ENCODE peak calls at places on chromosomes 13 and 19, in five cellular contexts. W is vagina, A is GM04504, L is activated T-cell treated with anti-CD3 and anti-CD28 coated beads for 48 hours, N is lung microvascular endothelial cell. C is an unnamed sample.

GRCh38 chr19:1947651-1948209 is 6.8 kb downstream of the CSNK1G2 start:
- DNase-seq in A (no peak), L (no peak), W (no peak), N (no peak), C (no peak)

GRCh38 chr13:20856650-20857049 is 45.9 kb downstream of the XPO4 start:
- DNase-seq in W (no peak), N (no peak), L (no peak), A (no peak), C (no peak)

GRCh38 chr13:34162545-34162936 is 344.6 kb downstream of the RFC3 start:
- DNase-seq in A (peak; percentile 42), W (no peak), N (no peak), L (no peak), C (no peak)

GRCh38 chr19:56423276-56423984 is 19.3 kb downstream of the ZNF583 start:
- DNase-seq in A (no peak), L (no peak), W (no peak), N (no peak), C (no peak)

GRCh38 chr13:99132295-99132835 is 68.3 kb upstream of the UBAC2 start:
- DNase-seq in A (no peak), W (no peak), L (no peak), N (no peak), C (no peak)

GRCh38 chr13:34413538-34414210 is 528.4 kb upstream of the NBEA start:
- DNase-seq in N (peak; percentile 61), A (no peak), W (no peak), L (no peak), C (no peak)

GRCh38 chr13:110629735-110630134 is 14.4 kb downstream of the NAXD start:
- DNase-seq in N (no peak), L (no peak), A (no peak), W (no peak), C (no peak)

GRCh38 chr13:70623260-70623659 is 515.0 kb upstream of the KLHL1 start:
- DNase-seq in W (no peak), L (no peak), A (no peak), N (peak; percentile 1), C (no peak)

GRCh38 chr19:41705393-41706174 is 2.8 kb upstream of the CEACAM5 start:
- DNase-seq in L (peak; percentile 12), A (peak; percentile 3), W (no peak), N (peak; percentile 29), C (peak; percentile 59)